ENCODE peak calls at places on chromosomes 12 and 14, in five cellular contexts. A is A549; M is uterus; C is HCT116; D is CD8-positive, alpha-beta T cell. O is an unnamed sample. For H3K4me1, the result is how much of the 10 kb centered on the place peaks cover.

GRCh38 chr14:75158843-75159614 is 17.4 kb downstream of the TMED10 start:
- DNase-seq in A (peak), M (no peak), C (no peak), D (no peak), O (no peak)

GRCh38 chr14:69850086-69850735 is 29.0 kb upstream of the SMOC1 start:
- DNase-seq in A (no peak), D (no peak), C (no peak), M (no peak), O (no peak)

GRCh38 chr14:31527087-31527486 is 34.1 kb upstream of the NUBPL start:
- DNase-seq in M (no peak), D (no peak), C (no peak), A (no peak), O (no peak)

GRCh38 chr14:101481557-101481956 is 79.7 kb upstream of the DIO3 start:
- DNase-seq in C (no peak), A (no peak), M (peak), D (no peak), O (peak)

GRCh38 chr12:99745106-99745505 is 97.6 kb downstream of the GARIN6 start:
- DNase-seq in C (no peak), A (no peak), M (no peak), D (no peak), O (no peak)

GRCh38 chr12:47741340-47741703 is 16.0 kb upstream of the ENDOU start:
- DNase-seq in C (peak), M (peak), A (no peak), D (peak), O (no peak)

GRCh38 chr14:67514650-67515385 is 18.3 kb upstream of the PLEKHH1 start:
- DNase-seq in M (peak), C (no peak), A (no peak), D (peak), O (peak)

GRCh38 chr14:71442503-71442902 is 489.7 kb upstream of the RGS6 start:
- DNase-seq in M (no peak), C (no peak), D (no peak), A (no peak), O (no peak)

GRCh38 chr14:100674897-100675618 is 51.6 kb upstream of the DLK1 start:
- DNase-seq in M (no peak), C (no peak), D (no peak), A (no peak), O (no peak)

GRCh38 chr12:18171571-18171970 is 81.6 kb upstream of the RERGL start:
- DNase-seq in C (no peak), D (no peak), A (no peak), M (no peak), O (no peak)

GRCh38 chr12:27344246-27344645 is 11.6 kb downstream of the BMAL2 start:
- DNase-seq in D (no peak), M (no peak), C (no peak), A (no peak), O (no peak)

GRCh38 chr12:93390565-93391297 is 13.0 kb downstream of the NUDT4 start:
- DNase-seq in C (no peak), M (no peak), D (no peak), A (no peak), O (no peak)

GRCh38 chr12:4037747-4038312 is 164.6 kb upstream of the PARP11 start:
- DNase-seq in M (peak), D (no peak), C (no peak), A (peak), O (peak)

GRCh38 chr14:58151264-58151700 is 731 bp downstream of the ARMH4 start:
- DNase-seq in A (no peak), M (no peak), C (no peak), D (no peak), O (no peak)

GRCh38 chr14:56555921-56556570 is 23.6 kb upstream of the TMEM260 start:
- DNase-seq in M (no peak), C (peak), D (no peak), A (peak), O (no peak)

GRCh38 chr14:68564826-68565760 is 227.8 kb downstream of the ZFP36L1 start:
- DNase-seq in C (no peak), M (peak), A (no peak), D (no peak), O (no peak)

GRCh38 chr14:23209651-23210423 is 26.4 kb upstream of the SLC7A8 start:
- DNase-seq in A (no peak), D (no peak), C (no peak), M (no peak), O (no peak)

GRCh38 chr14:23202001-23202400 is 18.5 kb upstream of the SLC7A8 start:
- DNase-seq in D (no peak), C (no peak), A (no peak), M (no peak), O (no peak)

GRCh38 chr14:23208286-23208685 is 24.8 kb upstream of the SLC7A8 start:
- DNase-seq in M (no peak), A (no peak), C (no peak), D (no peak), O (no peak)

GRCh38 chr14:23206422-23207145 is 23.1 kb upstream of the SLC7A8 start:
- DNase-seq in A (no peak), M (no peak), D (no peak), C (no peak), O (no peak)

DNA sequence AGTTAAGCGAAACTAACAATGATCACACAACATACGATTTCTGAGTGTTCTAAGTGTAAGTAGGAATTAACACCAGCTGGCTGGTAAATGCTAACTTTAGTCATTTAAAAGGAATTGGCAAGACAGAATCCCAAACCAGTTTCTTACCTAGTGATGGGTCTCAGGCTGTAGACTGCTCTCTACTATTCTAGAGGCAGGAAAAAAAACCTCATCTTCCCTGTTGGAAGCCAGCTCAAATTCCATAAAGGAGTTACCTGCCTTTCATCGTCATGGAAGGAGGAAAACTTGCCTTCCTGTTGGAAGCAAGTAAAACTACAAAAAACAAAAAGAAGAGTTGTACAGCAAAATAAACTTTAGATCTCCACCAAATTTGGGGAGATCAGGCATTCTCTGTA is 23.7 kb upstream of the SLC7A8 start:
- DNase-seq in D (no peak), A (no peak), C (no peak), M (no peak), O (no peak)
- H3K27ac ChIP-seq in D (no peak), A (no peak), C (no peak), M (no peak), O (no peak)

GRCh38 chr12:6944381-6945186 is 762 bp downstream of the C12orf57 start:
- DNase-seq in D (peak), C (peak), A (peak), M (peak), O (peak)
- H3K4me1 ChIP-seq in D (half or more), C (under half), A (under half), M (under half), O (under half)

GRCh38 chr12:59737725-59738463 is 142.1 kb downstream of the SLC16A7 start:
- DNase-seq in A (no peak), M (no peak), D (no peak), C (no peak), O (no peak)

GRCh38 chr12:59736359-59736758 is 140.5 kb downstream of the SLC16A7 start:
- DNase-seq in M (no peak), D (no peak), C (no peak), A (no peak), O (no peak)

GRCh38 chr12:59733200-59733599 is 137.4 kb downstream of the SLC16A7 start:
- DNase-seq in C (no peak), D (no peak), A (no peak), M (no peak), O (no peak)

GRCh38 chr12:59734371-59734770 is 138.5 kb downstream of the SLC16A7 start:
- DNase-seq in D (no peak), M (no peak), A (no peak), C (no peak), O (peak)

GRCh38 chr12:59736786-59737185 is 141.0 kb downstream of the SLC16A7 start:
- DNase-seq in C (no peak), D (no peak), M (no peak), A (no peak), O (peak)
- H3K27ac ChIP-seq in C (no peak), D (no peak), M (no peak), A (no peak), O (no peak)

GRCh38 chr14:93008381-93008780 is 85.4 kb downstream of the CHGA start:
- DNase-seq in M (peak), D (no peak), A (no peak), C (no peak), O (no peak)

GRCh38 chr14:93010118-93010475 is 87.1 kb downstream of the CHGA start:
- DNase-seq in M (no peak), A (no peak), C (no peak), D (no peak), O (no peak)

GRCh38 chr14:93007225-93007997 is 84.5 kb downstream of the CHGA start:
- DNase-seq in A (peak), M (peak), C (no peak), D (no peak), O (no peak)

GRCh38 chr14:93010543-93011541 is 87.9 kb downstream of the CHGA start:
- DNase-seq in M (no peak), D (no peak), A (no peak), C (no peak), O (no peak)

DNA sequence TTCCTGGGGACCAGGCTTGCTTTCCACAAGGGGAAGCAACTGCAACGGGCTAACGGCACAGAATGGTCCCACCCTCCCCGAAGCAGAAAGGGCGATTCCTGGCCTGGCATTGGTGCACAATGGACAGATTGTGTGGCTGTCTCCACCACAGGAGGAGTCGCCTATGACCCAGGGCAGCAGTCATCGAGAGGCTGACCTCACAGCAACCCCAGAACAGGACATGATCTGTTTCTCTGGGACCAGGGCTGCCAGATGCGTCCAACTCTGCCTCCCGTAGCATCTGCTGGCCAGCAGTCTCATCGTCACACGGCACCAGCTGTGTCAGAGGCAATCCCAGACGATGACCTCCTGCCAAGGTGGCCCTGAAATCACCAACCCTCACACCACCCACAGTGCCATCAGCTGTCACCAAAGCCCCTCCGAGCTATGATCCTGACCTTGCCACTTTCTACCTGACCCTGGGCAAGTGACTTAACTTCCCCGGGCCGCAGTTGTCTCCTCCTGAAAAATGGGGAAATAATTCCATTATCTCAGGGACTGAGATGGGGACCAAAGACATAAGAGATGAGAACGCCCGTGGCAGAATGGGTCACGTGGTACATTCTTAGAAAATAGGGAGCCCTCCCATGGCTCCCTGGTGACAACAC is 86.6 kb downstream of the CHGA start:
- DNase-seq in A (no peak), M (no peak), C (no peak), D (no peak), O (no peak)
- H3K4me1 ChIP-seq in A (under half), M (under half), C (under half), D (under half), O (under half)